ENCODE peak calls at places on chromosomes 12 and 14, in five cellular contexts. R is tibial nerve, W is upper lobe of right lung, Z is HFFc6, Y is thoracic aorta. J is an unnamed sample.

GRCh38 chr12:119652665-119653064 is 15.3 kb upstream of the PRKAB1 start:
- DNase-seq in R (no peak), W (no peak), Z (no peak), Y (no peak), J (no peak)

GRCh38 chr12:49893753-49894752 is 9.6 kb downstream of the FAIM2 start:
- DNase-seq in R (no peak), W (no peak), Z (no peak), Y (no peak), J (peak)

GRCh38 chr12:95648990-95649791 is 97.9 kb upstream of the USP44 start:
- DNase-seq in R (no peak), W (no peak), Z (peak), Y (no peak), J (peak)

GRCh38 chr14:67815573-67816235 is 686 bp downstream of the ZFYVE26 start:
- DNase-seq in R (no peak), W (no peak), Z (peak), Y (no peak), J (peak)

GRCh38 chr12:56487448-56488040 is 417 bp downstream of the GLS2 start:
- DNase-seq in R (no peak), W (peak), Z (no peak), Y (no peak), J (peak)

GRCh38 chr12:30568453-30568852 is 127.2 kb downstream of the IPO8 start:
- DNase-seq in R (no peak), W (no peak), Z (no peak), Y (no peak), J (no peak)

GRCh38 chr12:28017126-28017872 is 44.8 kb upstream of the PTHLH start:
- DNase-seq in R (no peak), W (no peak), Z (no peak), Y (no peak), J (no peak)

GRCh38 chr12:24937553-24938244 is 11.2 kb downstream of the BCAT1 start:
- DNase-seq in R (no peak), W (no peak), Z (peak), Y (no peak), J (peak)

GRCh38 chr14:71855399-71856036 is 76.7 kb upstream of the RGS6 start:
- DNase-seq in R (peak), W (peak), Z (peak), Y (no peak), J (peak)

GRCh38 chr14:62778847-62779246 is 266.4 kb downstream of the KCNH5 start:
- DNase-seq in R (no peak), W (no peak), Z (no peak), Y (no peak), J (no peak)

GRCh38 chr14:90137807-90138206 is 76.0 kb downstream of the KCNK13 start:
- DNase-seq in R (no peak), W (no peak), Z (peak), Y (no peak), J (no peak)

GRCh38 chr12:65822732-65823480 is 1.4 kb upstream of the HMGA2 start:
- DNase-seq in R (no peak), W (no peak), Z (peak), Y (no peak), J (peak)

GRCh38 chr14:77041837-77042557 is 13.5 kb upstream of the IRF2BPL start:
- DNase-seq in R (no peak), W (no peak), Z (peak), Y (peak), J (peak)

GRCh38 chr12:62098131-62098530 is 162.1 kb upstream of the USP15 start:
- DNase-seq in R (no peak), W (no peak), Z (no peak), Y (no peak), J (no peak)

GRCh38 chr12:100332852-100333251 is 24.0 kb upstream of the SLC17A8 start:
- DNase-seq in R (no peak), W (no peak), Z (no peak), Y (no peak), J (no peak)

GRCh38 chr14:96204151-96205058 is at the start of gene BDKRB2:
- DNase-seq in R (peak), W (peak), Z (peak), Y (peak), J (peak)

GRCh38 chr14:101428409-101428808 is 132.9 kb upstream of the DIO3 start:
- DNase-seq in R (no peak), W (no peak), Z (no peak), Y (no peak), J (no peak)
- TF ChIP-seq CTCF in R (no peak), W (no peak), Z (no peak), Y (no peak), J (no peak)

GRCh38 chr12:57487597-57488396 is at the start of gene MARS1:
- DNase-seq in R (peak), W (peak), Z (peak), Y (peak), J (peak)

GRCh38 chr12:57489157-57489641 is 1.3 kb downstream of the MARS1 start:
- DNase-seq in R (no peak), W (no peak), Z (peak), Y (no peak), J (no peak)

GRCh38 chr12:57490126-57490525 is 2.3 kb downstream of the MARS1 start:
- DNase-seq in R (no peak), W (no peak), Z (no peak), Y (no peak), J (no peak)

GRCh38 chr12:57488397-57489156 is 709 bp downstream of the MARS1 start:
- DNase-seq in R (no peak), W (no peak), Z (no peak), Y (no peak), J (peak)

DNA sequence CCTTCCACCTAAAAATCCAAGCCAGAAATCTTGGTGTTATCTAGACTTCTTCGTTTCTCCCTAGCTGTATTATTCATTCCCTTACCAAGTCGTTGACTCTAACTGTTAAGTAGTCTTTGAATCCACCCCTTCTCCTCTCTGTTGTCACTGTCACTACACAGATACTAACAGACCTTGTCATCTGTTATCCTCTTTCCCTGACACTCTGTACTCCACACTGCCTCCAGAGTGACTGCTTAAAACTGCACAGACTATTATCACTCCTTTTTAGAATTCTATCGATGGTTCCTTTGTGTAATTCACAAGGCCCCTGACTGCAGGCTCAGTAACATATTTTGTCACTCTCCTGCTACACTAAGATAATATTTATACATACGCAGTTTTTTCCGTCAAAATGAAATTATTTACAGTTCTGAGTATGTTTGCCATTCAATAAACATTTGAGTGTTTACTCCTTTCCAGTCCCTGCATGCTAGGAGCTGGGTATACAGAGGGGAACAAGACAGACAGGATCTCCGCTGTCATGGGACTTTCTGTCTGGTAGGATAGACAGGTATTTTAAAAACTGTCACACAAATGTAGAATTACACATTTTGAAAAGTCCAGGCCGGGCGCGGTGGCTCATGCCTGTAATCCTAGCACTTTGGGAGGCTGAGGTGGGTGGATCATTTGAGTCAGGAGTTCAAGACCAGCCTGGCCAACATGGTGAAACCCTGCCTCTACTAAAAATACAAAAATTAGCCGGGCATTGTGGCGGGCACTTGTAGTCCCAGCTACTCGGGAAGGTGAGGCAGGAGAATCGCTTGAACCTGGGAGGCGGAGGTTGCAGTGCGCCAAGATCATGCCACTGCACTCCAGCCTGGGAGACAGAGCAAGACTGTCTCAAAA is 3.8 kb downstream of the MARS1 start:
- DNase-seq in R (no peak), W (no peak), Z (no peak), Y (no peak), J (no peak)
- TF ChIP-seq CTCF in R (no peak), W (no peak), Z (peak), Y (no peak), J (no peak)

DNA sequence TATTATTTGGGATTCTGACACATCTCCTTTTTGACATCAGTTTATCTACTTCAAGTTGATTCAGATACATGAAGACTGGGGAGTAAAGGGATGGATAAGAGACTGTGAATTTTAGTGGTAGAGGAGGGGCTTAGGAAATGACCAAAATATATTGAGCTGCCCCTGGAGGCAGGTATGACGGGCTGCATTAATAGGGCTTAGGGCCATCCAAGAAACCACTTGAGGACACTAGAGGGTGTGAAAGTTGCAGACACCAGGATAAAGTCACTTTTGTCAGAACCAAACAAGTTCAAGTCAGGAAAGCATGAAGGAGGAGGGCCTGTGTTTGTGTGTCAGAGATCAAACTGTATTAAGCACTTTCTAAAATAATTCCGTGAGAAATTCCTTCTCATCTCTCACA is 137.1 kb downstream of the SLC38A1 start:
- DNase-seq in R (no peak), W (no peak), Z (peak), Y (no peak), J (peak)
- TF ChIP-seq CTCF in R (peak), W (no peak), Z (peak), Y (no peak), J (peak)

DNA sequence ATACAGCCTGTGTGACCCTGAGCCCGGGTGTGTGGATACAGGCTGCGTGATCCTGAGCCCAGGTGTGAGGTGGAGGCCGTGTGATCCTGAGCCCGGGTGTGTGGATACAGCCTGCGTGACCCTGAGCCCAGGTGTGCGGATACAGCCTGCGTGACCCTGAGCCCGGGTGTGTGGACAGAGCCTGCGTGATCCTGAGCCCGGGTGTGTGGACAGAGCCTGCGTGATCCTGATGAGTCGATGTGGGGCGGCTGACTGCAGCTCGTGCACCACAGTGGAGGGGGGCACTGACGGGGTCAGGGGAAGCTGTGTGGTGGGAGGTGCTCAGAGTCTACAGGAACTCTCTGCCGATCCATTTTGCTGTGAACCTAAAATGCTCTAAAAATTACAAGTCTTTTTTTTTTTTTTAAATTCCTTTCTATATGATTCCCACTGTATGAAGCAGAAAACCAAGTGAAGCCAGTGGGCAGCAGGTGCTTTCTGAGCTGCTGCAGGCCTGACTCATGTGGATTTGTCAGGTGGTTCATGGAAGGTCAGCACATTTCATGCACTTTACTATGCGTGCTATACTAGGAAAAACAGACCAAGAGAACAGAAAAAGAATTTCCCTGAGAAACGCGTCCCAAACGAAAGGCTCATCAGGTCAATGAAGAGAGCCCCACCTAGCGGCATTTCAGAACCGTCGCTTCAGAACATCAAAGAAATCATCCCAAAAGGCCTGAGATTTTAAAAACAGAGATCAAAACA is 19.3 kb downstream of the BRF1 start:
- DNase-seq in R (no peak), W (no peak), Z (peak), Y (no peak), J (peak)
- TF ChIP-seq CTCF in R (peak), W (peak), Z (peak), Y (peak), J (peak)

GRCh38 chr12:102096855-102097254 is 23.1 kb downstream of the NUP37 start:
- DNase-seq in R (no peak), W (no peak), Z (no peak), Y (no peak), J (no peak)

GRCh38 chr12:102093319-102093718 is 26.6 kb downstream of the NUP37 start:
- DNase-seq in R (no peak), W (no peak), Z (peak), Y (no peak), J (peak)

DNA sequence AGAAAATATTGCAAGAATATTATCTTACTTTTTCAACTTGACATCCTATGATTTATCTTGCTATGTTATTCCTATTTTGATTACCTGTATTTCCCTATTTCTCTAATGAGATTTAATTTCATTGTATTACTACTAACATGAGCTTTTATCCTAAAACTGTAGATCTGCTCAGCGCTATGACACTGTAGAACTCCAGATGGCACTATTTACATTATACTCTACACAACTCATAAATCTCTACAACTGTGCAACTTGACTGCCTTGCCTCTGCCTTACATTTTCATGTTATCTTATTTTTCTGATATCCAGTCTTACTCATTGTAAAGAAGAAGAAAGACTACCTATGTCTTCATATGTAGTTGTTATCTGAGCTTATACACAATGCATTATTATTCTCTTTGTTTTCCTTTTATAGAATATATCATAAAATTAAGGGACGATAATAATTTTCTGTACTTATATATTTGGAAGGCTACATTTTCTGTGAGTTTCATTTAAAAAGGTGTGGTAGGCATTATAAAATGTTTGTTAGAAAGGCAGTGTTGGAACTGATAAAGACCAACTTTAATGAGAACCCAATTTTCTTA is 24.1 kb downstream of the NUP37 start:
- DNase-seq in R (no peak), W (no peak), Z (peak), Y (no peak), J (peak)
- TF ChIP-seq CTCF in R (peak), W (peak), Z (peak), Y (no peak), J (peak)

GRCh38 chr12:110848524-110848923 is 1.7 kb downstream of the CCDC63 start:
- DNase-seq in R (no peak), W (no peak), Z (no peak), Y (no peak), J (no peak)

GRCh38 chr12:110844131-110844530 is 2.7 kb upstream of the CCDC63 start:
- DNase-seq in R (no peak), W (no peak), Z (no peak), Y (no peak), J (no peak)

GRCh38 chr12:110849748-110850403 is 3.1 kb downstream of the CCDC63 start:
- DNase-seq in R (no peak), W (no peak), Z (no peak), Y (no peak), J (no peak)

GRCh38 chr12:110844551-110845395 is 2.0 kb upstream of the CCDC63 start:
- DNase-seq in R (no peak), W (no peak), Z (no peak), Y (peak), J (peak)

DNA sequence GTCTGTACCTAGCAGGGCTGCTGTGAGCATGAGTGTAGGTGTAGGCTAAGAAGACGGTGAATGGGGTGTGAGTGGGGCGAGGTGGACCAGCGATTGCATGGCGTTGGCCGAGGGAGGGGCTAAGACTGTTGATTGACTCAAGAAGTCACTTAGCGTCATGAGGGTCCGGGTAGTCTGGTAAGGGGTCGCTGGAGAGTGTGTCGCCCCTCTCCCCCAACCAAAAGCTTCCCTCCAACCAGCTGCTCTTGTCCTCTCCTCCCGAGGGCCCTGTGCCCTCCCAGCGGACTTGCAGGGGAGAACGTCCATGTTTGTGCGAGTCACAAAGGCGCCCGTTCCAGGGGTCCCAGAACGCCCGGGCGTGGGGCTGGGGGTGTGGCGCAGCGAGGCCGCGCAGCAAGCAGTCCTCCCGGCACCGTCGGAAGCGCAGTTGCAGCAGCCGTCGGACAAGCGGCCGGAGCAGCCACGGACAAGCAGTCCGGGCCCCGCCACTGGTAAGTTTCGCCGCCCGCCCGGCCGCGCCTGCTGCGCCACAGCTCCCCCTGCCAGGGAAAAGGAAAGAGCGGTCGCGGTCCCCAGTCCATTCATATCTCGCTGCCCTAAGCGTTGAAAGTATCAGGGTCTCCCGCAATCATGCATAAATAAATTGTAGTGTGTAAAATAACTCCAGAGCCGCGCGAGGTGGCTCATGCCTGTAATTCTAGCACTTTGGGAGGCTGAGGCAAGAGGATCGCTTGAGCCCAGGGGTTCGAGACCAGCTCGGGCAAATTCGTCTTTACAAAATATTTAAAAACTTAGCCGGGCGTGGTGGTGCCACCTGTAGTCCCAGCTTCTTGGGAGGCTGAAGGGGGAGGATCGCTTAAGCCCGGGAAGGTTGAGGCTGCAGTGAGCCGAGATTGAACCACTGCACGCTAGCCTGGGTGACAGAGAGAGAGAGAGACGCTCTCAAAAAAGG is at the start of gene CCDC63:
- DNase-seq in R (peak), W (peak), Z (no peak), Y (no peak), J (peak)
- TF ChIP-seq CTCF in R (no peak), W (peak), Z (no peak), Y (peak), J (peak)

J was measured in foreskin fibroblast.